ENCODE peak calls at places on chromosome 4, in eight cellular contexts. R is SK-N-SH, W is GM23338, J is suprapubic skin, S is HCT116, K is K562, V is esophagus muscularis mucosa, D is HepG2. O is an unnamed sample.
A peak's percentile ranks its signal among the peaks of the same experiment; 100 is the strongest.

GRCh38 chr4:19739101-19739651 is 512.5 kb upstream of the SLIT2 start:
- DNase-seq in R (no peak), W (no peak), J (no peak), S (peak; percentile 78), K (no peak), V (no peak), D (no peak), O (no peak)

GRCh38 chr4:32485976-32486375 is 1765.8 kb downstream of the PCDH7 start:
- DNase-seq in R (no peak), W (no peak), J (no peak), S (no peak), K (no peak), V (no peak), D (no peak), O (no peak)

GRCh38 chr4:17436750-17437090 is 75.2 kb downstream of the QDPR start:
- DNase-seq in R (no peak), W (peak; percentile 20), J (no peak), S (no peak), K (no peak), V (no peak), D (no peak), O (no peak)

GRCh38 chr4:79227896-79228295 is 98.0 kb downstream of the NAA11 start:
- DNase-seq in R (no peak), W (no peak), J (no peak), S (no peak), K (no peak), V (no peak), D (no peak), O (no peak)

GRCh38 chr4:127783026-127783769 is 1.1 kb downstream of the HSPA4L start:
- DNase-seq in R (peak; percentile 46), W (peak; percentile 69), J (peak; percentile 87), S (peak; percentile 24), K (peak; percentile 36), V (peak; percentile 92), D (peak; percentile 77), O (peak; percentile 65)

GRCh38 chr4:2423695-2424094 is 4.9 kb downstream of the CFAP99 start:
- DNase-seq in R (no peak), W (no peak), J (no peak), S (no peak), K (no peak), V (no peak), D (no peak), O (no peak)

GRCh38 chr4:24781999-24782745 is 13.2 kb upstream of the SOD3 start:
- DNase-seq in R (no peak), W (no peak), J (no peak), S (no peak), K (no peak), V (peak; percentile 66), D (no peak), O (no peak)

GRCh38 chr4:38753021-38753806 is 29.6 kb downstream of the TLR10 start:
- DNase-seq in R (peak; percentile 19), W (peak; percentile 97), J (peak; percentile 86), S (peak; percentile 81), K (no peak), V (peak; percentile 93), D (peak; percentile 38), O (peak; percentile 62)

GRCh38 chr4:69710580-69710979 is 49.8 kb downstream of the SULT1B1 start:
- DNase-seq in R (no peak), W (no peak), J (no peak), S (no peak), K (no peak), V (no peak), D (no peak), O (no peak)

GRCh38 chr4:68250151-68250930 is 4.8 kb upstream of the TMPRSS11B start:
- DNase-seq in R (no peak), W (no peak), J (no peak), S (no peak), K (no peak), V (no peak), D (no peak), O (no peak)

GRCh38 chr4:108483650-108484049 is 136.7 kb upstream of the RPL34 start:
- DNase-seq in R (no peak), W (no peak), J (no peak), S (no peak), K (no peak), V (no peak), D (no peak), O (no peak)

GRCh38 chr4:24657768-24658617 is 73.6 kb upstream of the DHX15 start:
- DNase-seq in R (no peak), W (peak; percentile 74), J (no peak), S (peak; percentile 47), K (no peak), V (no peak), D (peak; percentile 73), O (peak; percentile 74)

GRCh38 chr4:119626420-119626819 is 2.2 kb downstream of the PDE5A start:
- DNase-seq in R (no peak), W (no peak), J (no peak), S (no peak), K (no peak), V (no peak), D (no peak), O (no peak)

GRCh38 chr4:124854968-124855367 is 142.4 kb upstream of the ANKRD50 start:
- DNase-seq in R (no peak), W (no peak), J (no peak), S (no peak), K (no peak), V (no peak), D (no peak), O (no peak)

GRCh38 chr4:16129336-16129735 is 45.5 kb upstream of the PROM1 start:
- DNase-seq in R (peak; percentile 80), W (no peak), J (no peak), S (no peak), K (no peak), V (no peak), D (peak; percentile 91), O (no peak)

GRCh38 chr4:159308571-159309340 is 205.9 kb downstream of the RAPGEF2 start:
- DNase-seq in R (no peak), W (peak; percentile 39), J (no peak), S (no peak), K (no peak), V (no peak), D (no peak), O (no peak)

GRCh38 chr4:10612476-10612875 is 72.1 kb downstream of the CLNK start:
- DNase-seq in R (no peak), W (no peak), J (no peak), S (no peak), K (no peak), V (no peak), D (no peak), O (no peak)

GRCh38 chr4:168797176-168797575 is 212.9 kb downstream of the CBR4 start:
- DNase-seq in R (no peak), W (no peak), J (no peak), S (no peak), K (no peak), V (no peak), D (peak; percentile 56), O (no peak)

GRCh38 chr4:110130578-110131358 is 67.6 kb downstream of the ELOVL6 start:
- DNase-seq in R (no peak), W (no peak), J (no peak), S (no peak), K (no peak), V (no peak), D (no peak), O (no peak)

GRCh38 chr4:94642561-94642866 is 115.2 kb upstream of the BMPR1B start:
- DNase-seq in R (no peak), W (no peak), J (no peak), S (peak; percentile 31), K (no peak), V (no peak), D (no peak), O (no peak)

DNA sequence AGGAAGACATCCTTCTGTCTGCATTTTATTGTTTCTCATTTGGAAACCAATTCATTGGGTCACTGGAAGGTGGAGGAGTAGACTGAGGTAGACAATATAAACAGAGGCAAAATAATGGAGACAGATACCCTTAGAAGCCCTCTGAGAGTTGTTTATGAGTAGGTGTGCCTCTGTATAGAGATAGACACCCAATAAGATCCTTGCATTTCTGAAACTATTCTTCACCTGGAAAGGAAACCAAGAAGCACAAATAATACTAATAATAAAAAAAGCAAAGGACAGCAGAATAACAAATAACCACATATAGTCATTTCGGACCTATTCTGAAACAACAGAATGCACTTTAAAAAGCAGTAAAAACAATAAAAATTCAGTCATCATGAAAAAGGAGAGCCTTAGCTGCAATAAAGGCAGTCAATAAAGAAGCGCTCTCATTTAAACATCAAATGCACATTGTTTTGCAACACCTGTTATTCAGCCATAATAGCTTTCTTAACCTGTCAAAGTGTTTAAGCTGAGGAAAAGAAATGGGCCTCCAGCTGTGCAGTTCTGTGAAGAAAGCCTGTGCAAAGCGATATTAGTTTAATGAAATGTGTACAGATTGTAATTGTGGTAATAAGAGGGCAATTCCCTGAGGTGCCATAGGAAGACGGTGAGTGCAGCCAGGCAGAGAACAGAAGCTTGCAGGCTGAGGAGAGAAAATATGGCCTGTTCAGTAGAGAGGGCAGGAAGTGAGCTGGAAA is 904.1 kb downstream of the STPG2 start:
- DNase-seq in R (no peak), W (no peak), J (no peak), S (no peak), K (no peak), V (no peak), D (no peak), O (no peak)
- TF ChIP-seq POLR2AphosphoS5 in R (no peak), W (no peak), J (no peak), S (no peak), K (no peak), V (no peak), D (no peak), O (no peak)

GRCh38 chr4:86878640-86879039 is 13.6 kb downstream of the C4orf36 start:
- DNase-seq in R (no peak), W (peak; percentile 67), J (no peak), S (no peak), K (no peak), V (no peak), D (no peak), O (no peak)
- TF ChIP-seq CTCF in R (no peak), W (peak; percentile 6), J (no peak), S (no peak), K (no peak), V (no peak), D (no peak), O (no peak)

GRCh38 chr4:140163029-140163810 is 9.2 kb upstream of the MAML3 start:
- DNase-seq in R (no peak), W (no peak), J (no peak), S (no peak), K (no peak), V (no peak), D (no peak), O (no peak)
- TF ChIP-seq POLR2AphosphoS5 in R (no peak), W (no peak), J (no peak), S (no peak), K (no peak), V (no peak), D (no peak), O (no peak)

DNA sequence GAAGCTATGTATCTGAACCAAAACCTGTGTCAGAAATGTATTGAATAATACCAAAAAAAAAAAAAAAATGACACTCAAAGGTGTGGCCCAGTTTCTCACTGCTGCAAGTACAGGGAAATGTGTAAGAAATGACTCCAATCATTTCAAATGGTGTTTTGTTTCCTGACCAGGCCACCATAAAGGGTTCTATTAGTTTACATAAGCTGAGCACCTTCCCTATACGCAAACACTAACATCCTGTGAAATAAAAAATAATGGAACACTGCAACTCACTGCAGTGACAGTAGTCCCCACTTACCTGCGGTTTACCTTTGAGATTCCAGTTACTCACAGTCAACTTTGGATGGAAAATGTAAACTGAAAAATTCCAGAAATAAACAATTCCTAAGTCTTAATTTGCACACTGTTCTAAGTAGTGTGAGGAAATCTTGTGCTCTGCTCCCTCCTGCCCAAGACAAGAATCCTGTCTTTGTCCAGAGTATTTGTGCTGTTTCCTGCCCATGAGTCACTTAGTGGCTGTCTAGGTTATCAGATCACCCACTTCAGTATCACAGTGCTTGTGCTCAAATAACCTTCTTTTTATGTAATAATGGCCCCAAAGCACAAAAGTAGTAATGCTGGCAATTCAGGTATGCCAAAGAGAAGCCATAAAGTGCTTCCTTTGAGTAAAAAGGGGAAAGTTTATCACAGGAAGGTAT is 265.3 kb downstream of the RCHY1 start:
- DNase-seq in R (no peak), W (no peak), J (no peak), S (no peak), K (no peak), V (no peak), D (no peak), O (no peak)
- TF ChIP-seq CTCF in R (no peak), W (no peak), J (no peak), S (no peak), K (no peak), V (no peak), D (no peak), O (no peak)